ENCODE peak calls at places on chromosome 13, in ten cellular contexts. S is amniotic stem cell; J is stimulated activated CD8-positive, alpha-beta memory T cell treated with anti-CD3 and anti-CD28 coated beads, Interleukin-4, amount 100 ng/mL, for 1 hour; Q is stimulated activated CD4-positive, alpha-beta T cell treated with anti-CD3 and anti-CD28 coated beads, TNF-alpha, amount 100 ng/mL, for 4 hours; Y is stimulated activated naive CD8-positive, alpha-beta T cell treated with anti-CD3 and anti-CD28 coated beads, Interleukin-15, Interleukin-2, amounts not matched to agents 100 U/mL and 50 U/mL, for 24 hours; T is skeletal muscle cell; N is AG08396; R is central memory CD4-positive, alpha-beta T cell; H is NCI-H748 treated with DMSO at 0.1 percent for 48 hours; C is endothelial cell. X is an unnamed sample.

GRCh38 chr13:106349080-106349841 is 186.2 kb downstream of the EFNB2 start:
- DNase-seq in S (no peak), J (no peak), Q (no peak), Y (no peak), T (no peak), N (no peak), R (no peak), H (peak; percentile 78), C (peak; percentile 67), X (no peak)

GRCh38 chr13:51178456-51179074 is 43.6 kb upstream of the FAM124A start:
- DNase-seq in S (no peak), J (no peak), Q (no peak), Y (no peak), T (no peak), N (no peak), R (no peak), H (no peak), C (no peak), X (no peak)

GRCh38 chr13:98576963-98577822 is at the start of gene STK24:
- DNase-seq in S (peak; percentile 37), J (peak; percentile 31), Q (peak; percentile 55), Y (peak; percentile 79), T (no peak), N (peak; percentile 93), R (peak; percentile 56), H (peak; percentile 40), C (peak; percentile 87), X (peak; percentile 72)

GRCh38 chr13:97946951-97947588 is 6.4 kb upstream of the IPO5 start:
- DNase-seq in S (peak; percentile 63), J (no peak), Q (no peak), Y (no peak), T (peak; percentile 87), N (peak; percentile 78), R (no peak), H (no peak), C (no peak), X (no peak)

GRCh38 chr13:70171151-70171550 is 62.9 kb upstream of the KLHL1 start:
- DNase-seq in S (no peak), J (no peak), Q (no peak), Y (no peak), T (no peak), N (no peak), R (no peak), H (no peak), C (no peak), X (no peak)

GRCh38 chr13:110245421-110245899 is 61.5 kb downstream of the COL4A1 start:
- DNase-seq in S (no peak), J (no peak), Q (no peak), Y (no peak), T (no peak), N (no peak), R (no peak), H (no peak), C (no peak), X (no peak)

GRCh38 chr13:98677398-98677797 is 75.1 kb downstream of the SLC15A1 start:
- DNase-seq in S (no peak), J (no peak), Q (no peak), Y (no peak), T (no peak), N (peak; percentile 20), R (no peak), H (no peak), C (no peak), X (no peak)

GRCh38 chr13:44818428-44818827 is 170.8 kb downstream of the NUFIP1 start:
- DNase-seq in S (no peak), J (no peak), Q (no peak), Y (no peak), T (no peak), N (no peak), R (no peak), H (peak; percentile 68), C (no peak), X (no peak)

GRCh38 chr13:99282264-99283231 is 24.4 kb upstream of the GPR18 start:
- DNase-seq in S (no peak), J (no peak), Q (no peak), Y (no peak), T (no peak), N (no peak), R (peak; percentile 65), H (no peak), C (no peak), X (peak; percentile 73)

GRCh38 chr13:106243011-106243410 is 292.5 kb downstream of the EFNB2 start:
- DNase-seq in S (no peak), J (no peak), Q (no peak), Y (no peak), T (no peak), N (no peak), R (no peak), H (no peak), C (no peak), X (no peak)

GRCh38 chr13:54633461-54633860 is 1604.8 kb downstream of the OLFM4 start:
- DNase-seq in S (no peak), J (no peak), Q (no peak), Y (no peak), T (no peak), N (no peak), R (no peak), H (no peak), C (no peak), X (no peak)

GRCh38 chr13:91172160-91172559 is 175.3 kb upstream of the MIR17HG start:
- DNase-seq in S (no peak), J (no peak), Q (no peak), Y (no peak), T (no peak), N (no peak), R (no peak), H (no peak), C (no peak), X (no peak)

GRCh38 chr13:71760226-71760591 is 106.8 kb downstream of the DACH1 start:
- DNase-seq in S (no peak), J (no peak), Q (no peak), Y (no peak), T (no peak), N (no peak), R (no peak), H (no peak), C (no peak), X (no peak)

GRCh38 chr13:31424130-31424729 is 224.5 kb downstream of the B3GLCT start:
- DNase-seq in S (peak; percentile 41), J (peak; percentile 17), Q (peak; percentile 11), Y (peak; percentile 65), T (no peak), N (peak; percentile 86), R (peak; percentile 29), H (peak; percentile 78), C (peak; percentile 83), X (peak; percentile 42)

GRCh38 chr13:58843567-58843966 is 1212.0 kb downstream of the PCDH17 start:
- DNase-seq in S (no peak), J (no peak), Q (no peak), Y (no peak), T (no peak), N (no peak), R (no peak), H (no peak), C (no peak), X (no peak)

GRCh38 chr13:36919206-36919832 is 719 bp downstream of the SMAD9 start:
- DNase-seq in S (no peak), J (no peak), Q (no peak), Y (peak; percentile 14), T (no peak), N (peak; percentile 66), R (no peak), H (peak; percentile 73), C (peak; percentile 18), X (no peak)

GRCh38 chr13:35720690-35721554 is 244.4 kb upstream of the MAB21L1 start:
- DNase-seq in S (no peak), J (no peak), Q (no peak), Y (peak; percentile 45), T (no peak), N (peak; percentile 83), R (no peak), H (peak; percentile 44), C (peak; percentile 75), X (no peak)

GRCh38 chr13:62337109-62337880 is 921.6 kb upstream of the PCDH20 start:
- DNase-seq in S (no peak), J (no peak), Q (no peak), Y (no peak), T (no peak), N (no peak), R (no peak), H (no peak), C (no peak), X (no peak)

GRCh38 chr13:98155475-98156111 is 12.7 kb downstream of the FARP1 start:
- DNase-seq in S (no peak), J (no peak), Q (no peak), Y (no peak), T (peak; percentile 52), N (no peak), R (no peak), H (no peak), C (no peak), X (no peak)

GRCh38 chr13:113076681-113077401 is 28.8 kb upstream of the F7 start:
- DNase-seq in S (no peak), J (no peak), Q (no peak), Y (no peak), T (no peak), N (no peak), R (no peak), H (no peak), C (no peak), X (no peak)

GRCh38 chr13:96091932-96092253 is 2.0 kb downstream of the HS6ST3 start:
- DNase-seq in S (no peak), J (no peak), Q (no peak), Y (no peak), T (no peak), N (no peak), R (no peak), H (no peak), C (no peak), X (no peak)

GRCh38 chr13:96141032-96141431 is 51.1 kb downstream of the HS6ST3 start:
- DNase-seq in S (peak; percentile 8), J (no peak), Q (no peak), Y (no peak), T (peak; percentile 12), N (no peak), R (no peak), H (peak; percentile 5), C (no peak), X (no peak)

GRCh38 chr13:53052675-53053074 is 24.1 kb downstream of the OLFM4 start:
- DNase-seq in S (no peak), J (no peak), Q (no peak), Y (no peak), T (no peak), N (no peak), R (no peak), H (no peak), C (no peak), X (no peak)

GRCh38 chr13:21663197-21663596 is 7.7 kb upstream of the FGF9 start:
- DNase-seq in S (no peak), J (no peak), Q (no peak), Y (no peak), T (no peak), N (no peak), R (no peak), H (no peak), C (no peak), X (no peak)

GRCh38 chr13:30224732-30225131 is 82.6 kb downstream of the KATNAL1 start:
- DNase-seq in S (no peak), J (no peak), Q (no peak), Y (no peak), T (no peak), N (no peak), R (no peak), H (no peak), C (no peak), X (no peak)

GRCh38 chr13:21176982-21177284 is 475 bp downstream of the MRPL57 start:
- DNase-seq in S (no peak), J (no peak), Q (no peak), Y (no peak), T (no peak), N (no peak), R (no peak), H (peak; percentile 64), C (no peak), X (no peak)

GRCh38 chr13:78960881-78961280 is 301.9 kb upstream of the OBI1 start:
- DNase-seq in S (no peak), J (no peak), Q (no peak), Y (no peak), T (no peak), N (no peak), R (no peak), H (no peak), C (no peak), X (no peak)

GRCh38 chr13:102236830-102237621 is 164.8 kb downstream of the FGF14 start:
- DNase-seq in S (no peak), J (no peak), Q (no peak), Y (no peak), T (no peak), N (no peak), R (no peak), H (no peak), C (no peak), X (no peak)

X was measured in CD4-positive, alpha-beta memory T cell.